ENCODE peak calls at places on chromosomes 5 and 9, in six cellular contexts. Y, A, F, T, R and J are unnamed samples.

GRCh38 chr9:19920401-19920800 is 131.6 kb upstream of the SLC24A2 start:
- DNase-seq in A (no peak), Y (no peak), T (no peak), R (no peak), F (no peak), J (no peak)

GRCh38 chr5:127950707-127951356 is 132.7 kb upstream of the SLC12A2 start:
- DNase-seq in A (no peak), R (no peak), F (peak), Y (no peak), T (no peak), J (no peak)

GRCh38 chr9:135320331-135320730 is 159.3 kb upstream of the PPP1R26 start:
- DNase-seq in Y (no peak), F (no peak), R (no peak), T (no peak), A (no peak), J (no peak)

GRCh38 chr5:6910950-6911349 is 197.7 kb downstream of the TENT4A start:
- DNase-seq in F (no peak), A (no peak), Y (no peak), T (no peak), R (no peak), J (no peak)

GRCh38 chr5:143023447-143024096 is 253.4 kb downstream of the ARHGAP26 start:
- DNase-seq in Y (no peak), R (peak), T (no peak), F (no peak), A (peak), J (peak)

GRCh38 chr5:74035521-74035937 is 409.5 kb downstream of the ARHGEF28 start:
- DNase-seq in F (peak), T (peak), A (no peak), R (no peak), Y (no peak), J (peak)

GRCh38 chr5:156394642-156395393 is 67.9 kb downstream of the SGCD start:
- DNase-seq in T (no peak), A (no peak), R (no peak), F (no peak), Y (no peak), J (peak)

GRCh38 chr9:129989740-129990139 is 53.2 kb downstream of the FNBP1 start:
- DNase-seq in R (no peak), Y (no peak), F (peak), A (no peak), T (peak), J (no peak)

GRCh38 chr5:88770290-88771257 is 112.4 kb downstream of the MEF2C start:
- DNase-seq in T (peak), F (no peak), Y (no peak), A (no peak), R (no peak), J (no peak)

GRCh38 chr5:25006734-25007133 is 362.0 kb upstream of the CDH10 start:
- DNase-seq in F (peak), A (no peak), T (peak), R (no peak), Y (no peak), J (no peak)

GRCh38 chr5:67437905-67438845 is 241.6 kb upstream of the CD180 start:
- DNase-seq in A (no peak), R (no peak), Y (no peak), F (no peak), T (no peak), J (no peak)

GRCh38 chr9:15277400-15278137 is 29.4 kb downstream of the TTC39B start:
- DNase-seq in F (peak), R (no peak), A (no peak), Y (no peak), T (peak), J (peak)

GRCh38 chr9:20394928-20395327 is 227.4 kb downstream of the MLLT3 start:
- DNase-seq in Y (no peak), F (no peak), R (no peak), A (no peak), T (no peak), J (no peak)

GRCh38 chr5:53948598-53948997 is 361.8 kb downstream of the ARL15 start:
- DNase-seq in T (no peak), F (no peak), Y (no peak), R (no peak), A (no peak), J (no peak)

GRCh38 chr9:114161518-114161917 is 6.2 kb downstream of the COL27A1 start:
- DNase-seq in F (no peak), Y (no peak), T (no peak), A (no peak), R (no peak), J (no peak)

GRCh38 chr5:1834721-1835425 is 33.7 kb downstream of the NDUFS6 start:
- DNase-seq in F (no peak), Y (no peak), T (no peak), R (no peak), A (no peak), J (no peak)

GRCh38 chr5:145939532-145940065 is 3.2 kb downstream of the SH3RF2 start:
- DNase-seq in T (no peak), A (no peak), Y (no peak), R (no peak), F (no peak), J (no peak)

GRCh38 chr5:133121080-133121479 is 69.3 kb downstream of the HSPA4 start:
- DNase-seq in F (no peak), A (no peak), T (peak), R (no peak), Y (no peak), J (no peak)

GRCh38 chr9:136059851-136060670 is 35.0 kb downstream of the NACC2 start:
- DNase-seq in A (no peak), T (peak), F (no peak), Y (no peak), R (no peak), J (no peak)

GRCh38 chr5:81283976-81284375 is 17.4 kb upstream of the ZCCHC9 start:
- DNase-seq in F (no peak), A (no peak), T (no peak), Y (no peak), R (no peak), J (no peak)

GRCh38 chr9:98983295-98984268 is 39.9 kb downstream of the COL15A1 start:
- DNase-seq in R (no peak), A (no peak), F (no peak), T (peak), Y (no peak), J (no peak)

GRCh38 chr9:103364753-103365152 is 369.6 kb downstream of the CYLC2 start:
- DNase-seq in R (no peak), Y (no peak), F (peak), A (no peak), T (peak), J (no peak)

GRCh38 chr9:98168153-98168780 is 24.2 kb downstream of the CORO2A start:
- DNase-seq in F (no peak), Y (no peak), T (no peak), A (no peak), R (no peak), J (no peak)

GRCh38 chr5:137731201-137731600 is 4.7 kb downstream of the KLHL3 start:
- DNase-seq in Y (no peak), F (no peak), A (no peak), T (no peak), R (no peak), J (no peak)

GRCh38 chr9:109329274-109330258 is 8.7 kb upstream of the EPB41L4B start:
- DNase-seq in T (peak), Y (peak), R (no peak), F (peak), A (no peak), J (no peak)